ENCODE peak calls at places on chromosomes 1 and 21, in six cellular contexts. E is left ventricle myocardium inferior; K is mesendoderm; Q is CD8-positive, alpha-beta T cell; C is CD8-positive, alpha-beta memory T cell; D is fibroblast of lung. H is an unnamed sample. For H3K4me1, the result is how much of the 10 kb centered on the place peaks cover.

GRCh38 chr1:235865565-235866206 is 1.0 kb downstream of the LYST start:
- DNase-seq in E (no peak), K (no peak), Q (no peak), C (no peak), D (no peak), H (no peak)

GRCh38 chr1:153687346-153687745 is 8.9 kb downstream of the NPR1 start:
- DNase-seq in E (no peak), K (no peak), Q (no peak), C (no peak), D (no peak), H (no peak)

GRCh38 chr1:78375996-78376395 is 114.8 kb upstream of the PTGFR start:
- DNase-seq in E (no peak), K (no peak), Q (no peak), C (no peak), D (peak), H (no peak)

GRCh38 chr21:14541840-14542495 is 4.1 kb downstream of the SAMSN1 start:
- DNase-seq in E (no peak), K (no peak), Q (no peak), C (peak), D (no peak), H (no peak)

GRCh38 chr1:39842726-39843305 is 40.5 kb downstream of the TRIT1 start:
- DNase-seq in E (no peak), K (no peak), Q (no peak), C (no peak), D (no peak), H (no peak)

GRCh38 chr1:234478481-234479309 is at the start of gene TARBP1:
- DNase-seq in E (peak), K (peak), Q (peak), C (peak), D (peak), H (peak)

GRCh38 chr1:176119549-176119948 is 87.5 kb downstream of the COP1 start:
- DNase-seq in E (no peak), K (peak), Q (no peak), C (no peak), D (peak), H (no peak)

GRCh38 chr1:89089962-89090361 is 25.0 kb upstream of the GBP1 start:
- DNase-seq in E (no peak), K (peak), Q (no peak), C (no peak), D (no peak), H (no peak)

GRCh38 chr1:14553711-14554110 is 44.8 kb upstream of the KAZN start:
- DNase-seq in E (no peak), K (no peak), Q (no peak), C (no peak), D (peak), H (no peak)

GRCh38 chr1:154575951-154576566 is 8.5 kb downstream of the CHRNB2 start:
- DNase-seq in E (no peak), K (no peak), Q (no peak), C (no peak), D (no peak), H (no peak)

DNA sequence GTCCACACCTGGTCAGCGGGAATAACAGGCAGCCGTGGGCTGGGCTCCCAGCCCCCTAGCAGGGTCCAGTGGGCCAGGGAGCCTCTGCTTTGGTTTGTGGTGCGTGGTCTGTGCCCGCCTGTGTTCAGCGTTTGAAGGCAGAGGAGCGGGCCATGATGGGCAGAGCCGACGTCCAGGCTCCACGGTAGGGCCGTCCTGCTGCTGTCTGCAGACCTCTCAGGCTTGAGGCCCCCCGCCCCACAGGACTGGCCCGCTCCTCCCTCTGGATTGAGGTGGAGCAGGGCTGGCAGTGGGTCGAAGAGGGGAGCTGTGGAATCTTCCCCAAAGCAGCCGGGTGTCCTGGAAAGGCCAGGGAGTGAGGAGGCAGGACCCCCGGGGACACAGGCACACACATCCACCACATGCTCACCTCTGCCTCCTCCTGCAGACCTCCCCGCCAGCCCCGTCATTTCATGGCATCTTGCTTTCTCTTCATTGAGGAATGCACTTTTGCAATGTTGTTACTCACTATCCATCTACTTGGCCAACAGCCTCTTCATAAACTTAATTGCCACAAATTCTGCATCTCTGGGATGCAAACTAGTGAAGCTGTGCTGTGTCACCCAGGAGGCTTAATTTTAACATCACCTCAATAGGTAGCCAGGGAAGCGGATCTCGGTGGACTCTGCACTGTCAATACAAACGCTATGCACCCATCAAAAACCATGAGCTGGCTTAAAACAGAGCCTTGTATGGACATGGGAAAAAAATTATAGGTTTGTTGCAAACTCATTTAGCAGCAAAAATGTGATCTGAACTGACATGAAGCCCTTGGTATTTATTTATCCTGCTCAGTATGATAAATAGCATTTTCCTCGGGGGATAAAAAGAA is 85.9 kb downstream of the PDE9A start:
- DNase-seq in E (no peak), K (no peak), Q (no peak), C (no peak), D (no peak), H (peak)
- H3K4me1 ChIP-seq in E (under half), K (under half), Q (under half), C (under half), D (under half), H (under half)

GRCh38 chr21:34075099-34075425 is 1.7 kb downstream of the MRPS6 start:
- DNase-seq in E (no peak), K (no peak), Q (no peak), C (no peak), D (no peak), H (no peak)

GRCh38 chr21:34073032-34073748 is at the start of the genes MRPS6 and SLC5A3:
- DNase-seq in E (peak), K (peak), Q (peak), C (peak), D (peak), H (peak)

GRCh38 chr21:34075760-34076159 is 2.4 kb downstream of the MRPS6 start:
- DNase-seq in E (no peak), K (no peak), Q (no peak), C (no peak), D (no peak), H (no peak)

GRCh38 chr21:34073749-34074282 is 438 bp downstream of the MRPS6 start:
- DNase-seq in E (peak), K (no peak), Q (peak), C (no peak), D (no peak), H (peak)

DNA sequence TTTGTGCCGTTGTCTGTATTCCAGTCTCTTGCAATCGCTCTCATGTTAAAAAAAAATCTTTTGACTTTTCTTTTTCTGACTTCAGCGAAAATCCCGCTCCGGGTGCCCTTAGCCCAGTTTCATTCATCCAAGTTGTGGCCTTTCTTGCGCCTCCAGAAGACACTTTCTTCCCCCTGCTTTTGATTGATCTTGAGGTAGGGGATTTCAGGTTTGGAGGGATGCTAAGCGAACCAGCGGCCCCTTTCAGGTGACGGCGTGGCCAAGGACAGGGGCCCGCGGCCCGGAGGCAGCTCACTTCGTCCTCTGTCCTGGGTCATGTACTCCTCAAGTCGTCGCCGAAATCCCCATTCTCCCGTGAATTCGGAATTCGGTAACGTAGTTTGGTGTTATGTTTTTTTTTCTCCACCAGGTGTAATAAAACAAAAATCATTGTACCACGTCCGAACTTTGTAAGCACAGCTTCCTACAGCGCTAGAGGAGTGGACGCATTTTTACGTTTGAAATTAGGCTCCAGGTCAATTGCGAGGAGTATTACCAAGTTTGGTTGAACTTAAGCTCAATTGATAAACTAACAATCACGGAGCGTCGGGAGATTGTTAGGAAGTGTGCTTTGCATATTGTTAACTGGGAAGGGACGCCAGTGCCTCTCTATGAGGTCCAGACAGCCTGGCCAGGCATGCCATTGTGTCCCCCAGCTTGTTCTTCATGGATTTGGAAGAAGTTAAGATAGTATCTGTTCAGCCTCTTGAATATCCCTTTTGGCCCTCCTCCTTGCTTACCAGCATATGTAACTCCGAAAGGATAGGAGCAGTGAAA is 1.1 kb downstream of the MRPS6 start:
- DNase-seq in E (no peak), K (peak), Q (no peak), C (no peak), D (no peak), H (no peak)
- H3K4me1 ChIP-seq in E (half or more), K (under half), Q (half or more), C (half or more), D (under half), H (half or more)

GRCh38 chr1:21763236-21763635 is 19.7 kb downstream of the USP48 start:
- DNase-seq in E (no peak), K (no peak), Q (no peak), C (no peak), D (no peak), H (no peak)
- H3K4me1 ChIP-seq in E (under half), K (under half), Q (under half), C (under half), D (under half), H (under half)

DNA sequence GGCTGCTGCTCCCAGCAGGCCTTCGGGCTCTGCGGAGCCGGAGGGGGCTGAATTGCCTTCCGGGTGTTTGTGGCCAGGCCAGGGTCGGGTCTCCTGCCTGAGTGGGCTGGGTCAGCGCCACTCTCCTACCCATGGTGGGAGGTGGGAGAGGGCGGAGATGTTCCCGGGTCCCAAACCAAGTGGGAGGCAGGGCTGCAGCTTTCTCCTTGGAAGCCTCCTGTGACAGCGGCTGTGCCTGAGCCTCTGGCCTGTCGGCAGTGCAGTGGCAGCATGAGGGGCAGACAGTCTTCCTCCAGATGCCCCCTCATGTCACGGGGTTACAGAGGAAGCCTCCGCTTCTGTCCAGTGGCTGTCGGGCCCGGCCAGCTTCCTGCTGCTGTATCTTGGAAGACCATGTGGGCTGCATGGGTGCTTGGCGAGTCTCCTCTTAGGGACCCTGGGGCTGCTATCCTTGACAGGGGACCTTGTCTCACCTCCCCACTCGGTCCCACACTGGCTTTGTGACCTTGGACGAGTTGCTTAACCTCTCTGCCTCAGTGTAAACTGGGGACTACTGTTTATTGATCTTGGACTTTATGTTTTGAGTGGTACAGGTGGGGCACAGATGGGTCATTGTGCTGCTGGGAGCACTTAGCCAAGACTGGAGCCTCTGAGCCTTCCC is 4.3 kb downstream of the SKI start:
- DNase-seq in E (no peak), K (no peak), Q (no peak), C (no peak), D (no peak), H (peak)
- H3K4me1 ChIP-seq in E (half or more), K (under half), Q (half or more), C (half or more), D (under half), H (half or more)

GRCh38 chr21:17250651-17251294 is 262.1 kb upstream of the CXADR start:
- DNase-seq in E (no peak), K (no peak), Q (no peak), C (no peak), D (peak), H (no peak)
- H3K4me1 ChIP-seq in E (under half), K (under half), Q (under half), C (under half), D (under half), H (under half)

H was measured in heart left ventricle.